ENCODE peak calls at places on chromosomes 2 and 18, in four cellular contexts. S is AG10803, M is A549, A is endodermal cell. W is an unnamed sample.

GRCh38 chr2:113901943-113902342 is 12.1 kb downstream of the ACTR3 start:
- DNase-seq in M (no peak), S (no peak), A (no peak), W (no peak)

GRCh38 chr2:205695460-205695979 is 13.2 kb downstream of the NRP2 start:
- DNase-seq in S (peak), A (peak), M (no peak), W (peak)

GRCh38 chr18:60096428-60096827 is 196.6 kb downstream of the PMAIP1 start:
- DNase-seq in M (no peak), S (no peak), A (no peak), W (no peak)

GRCh38 chr2:208127090-208127489 is 2.5 kb downstream of the CRYGC start:
- DNase-seq in S (no peak), A (no peak), M (no peak), W (no peak)

GRCh38 chr2:127416486-127417001 is 1.7 kb upstream of the PROC start:
- DNase-seq in S (no peak), M (no peak), A (no peak), W (no peak)

GRCh38 chr2:183536714-183537113 is 412.5 kb downstream of the NUP35 start:
- DNase-seq in S (no peak), A (no peak), M (no peak), W (no peak)

GRCh38 chr18:23228102-23229051 is 93.1 kb downstream of the CABLES1 start:
- DNase-seq in M (no peak), S (peak), A (no peak), W (peak)

GRCh38 chr2:18284331-18284730 is 276.1 kb downstream of the RDH14 start:
- DNase-seq in M (no peak), S (no peak), A (no peak), W (peak)

GRCh38 chr2:29632018-29632417 is 289.4 kb downstream of the ALK start:
- DNase-seq in M (no peak), A (no peak), S (peak), W (no peak)

GRCh38 chr2:40251146-40251545 is 200.7 kb downstream of the SLC8A1 start:
- DNase-seq in M (no peak), S (no peak), A (no peak), W (peak)

GRCh38 chr2:73837847-73838585 is 9.3 kb downstream of the STAMBP start:
- DNase-seq in A (no peak), M (no peak), S (no peak), W (no peak)

GRCh38 chr2:70523996-70524965 is 29.3 kb downstream of the TGFA start:
- DNase-seq in M (peak), S (peak), A (peak), W (peak)

GRCh38 chr2:231241755-231242507 is 43.5 kb downstream of the ARMC9 start:
- DNase-seq in M (no peak), S (peak), A (no peak), W (peak)

GRCh38 chr18:51235011-51235789 is 37.7 kb upstream of the MEX3C start:
- DNase-seq in M (peak), S (no peak), A (peak), W (peak)

GRCh38 chr2:241869087-241869961 is at the start of gene RTP5:
- DNase-seq in S (no peak), M (no peak), A (no peak), W (no peak)

GRCh38 chr2:22486343-22486742 is 898.6 kb upstream of the KLHL29 start:
- DNase-seq in A (peak), S (no peak), M (no peak), W (no peak)

GRCh38 chr2:240319855-240320560 is 115.5 kb upstream of the GPC1 start:
- DNase-seq in A (peak), S (peak), M (no peak), W (peak)

GRCh38 chr2:67974564-67975430 is 88.0 kb downstream of the C1D start:
- DNase-seq in S (peak), M (no peak), A (no peak), W (peak)

GRCh38 chr18:76490701-76491171 is 4.3 kb downstream of the ZNF516 start:
- DNase-seq in S (no peak), M (peak), A (peak), W (peak)

GRCh38 chr2:60385648-60386047 is 167.8 kb downstream of the BCL11A start:
- DNase-seq in S (peak), A (no peak), M (no peak), W (peak)

GRCh38 chr2:68824831-68825230 is 46.4 kb downstream of the BMP10 start:
- DNase-seq in A (no peak), M (no peak), S (peak), W (peak)

GRCh38 chr2:229370484-229370883 is 99.4 kb upstream of the PID1 start:
- DNase-seq in A (no peak), S (peak), M (no peak), W (peak)

GRCh38 chr18:48408727-48409590 is at the start of gene ZBTB7C:
- DNase-seq in M (no peak), A (peak), S (peak), W (no peak)

GRCh38 chr2:213726101-213726500 is 441.8 kb downstream of the SPAG16 start:
- DNase-seq in M (no peak), A (no peak), S (no peak), W (no peak)

GRCh38 chr2:81981616-81982015 is 1677.1 kb upstream of the LRRTM1 start:
- DNase-seq in M (no peak), S (no peak), A (no peak), W (no peak)

GRCh38 chr2:119574108-119574815 is 30.0 kb downstream of the CFAP221 start:
- DNase-seq in S (no peak), M (no peak), A (no peak), W (no peak)

GRCh38 chr2:60118061-60118460 is 435.4 kb downstream of the BCL11A start:
- DNase-seq in M (no peak), S (no peak), A (no peak), W (no peak)

GRCh38 chr2:197777823-197778407 is 7.2 kb downstream of the BOLL start:
- DNase-seq in S (peak), A (peak), M (peak), W (peak)

GRCh38 chr2:231110551-231110950 is 14.3 kb downstream of the HTR2B start:
- DNase-seq in M (no peak), S (peak), A (no peak), W (peak)

GRCh38 chr2:23835423-23835822 is 91.5 kb downstream of the ATAD2B start:
- DNase-seq in M (no peak), S (no peak), A (no peak), W (no peak)

GRCh38 chr2:238912228-238912915 is 64.5 kb downstream of the TWIST2 start:
- DNase-seq in M (no peak), S (no peak), A (peak), W (no peak)

GRCh38 chr2:150459281-150459680 is 28.2 kb downstream of the RND3 start:
- DNase-seq in M (no peak), S (peak), A (no peak), W (peak)

GRCh38 chr18:60339018-60339417 is 33.6 kb downstream of the MC4R start:
- DNase-seq in S (no peak), A (peak), M (no peak), W (no peak)

GRCh38 chr2:50290718-50291117 is 741.2 kb downstream of the NRXN1 start:
- DNase-seq in A (no peak), M (no peak), S (no peak), W (no peak)

GRCh38 chr2:240215676-240216051 is 75.2 kb upstream of the OTOS start:
- DNase-seq in A (no peak), S (no peak), M (no peak), W (no peak)

GRCh38 chr2:190354003-190354690 is 10.8 kb downstream of the INPP1 start:
- DNase-seq in S (peak), M (no peak), A (peak), W (no peak)

GRCh38 chr2:98705333-98705617 is 25.7 kb downstream of the MGAT4A start:
- DNase-seq in A (no peak), M (no peak), S (no peak), W (no peak)

GRCh38 chr2:21999522-21999921 is 875.8 kb downstream of the TDRD15 start:
- DNase-seq in A (no peak), S (no peak), M (no peak), W (no peak)

GRCh38 chr2:219109468-219109867 is 48.7 kb upstream of the IHH start:
- DNase-seq in A (peak), S (no peak), M (no peak), W (no peak)

GRCh38 chr2:11753886-11754704 is 7.7 kb downstream of the LPIN1 start:
- DNase-seq in S (peak), M (peak), A (peak), W (peak)

GRCh38 chr2:11757101-11757500 is 10.7 kb downstream of the LPIN1 start:
- DNase-seq in M (no peak), S (no peak), A (no peak), W (no peak)

GRCh38 chr2:11753452-11753885 is 7.0 kb downstream of the LPIN1 start:
- DNase-seq in M (no peak), A (no peak), S (no peak), W (no peak)

GRCh38 chr2:11752906-11753305 is 6.5 kb downstream of the LPIN1 start:
- DNase-seq in S (no peak), A (no peak), M (no peak), W (no peak)

GRCh38 chr2:11754705-11755026 is 8.2 kb downstream of the LPIN1 start:
- DNase-seq in A (no peak), M (no peak), S (no peak), W (no peak)
- H3K4me3 ChIP-seq in A (no peak), M (no peak), S (no peak), W (no peak)

GRCh38 chr2:64934530-64934929 is 54.7 kb upstream of the SLC1A4 start:
- DNase-seq in A (no peak), S (no peak), M (no peak), W (no peak)
- TF ChIP-seq CTCF in A (no peak), S (no peak), M (no peak), W (no peak)

GRCh38 chr2:148553332-148553887 is 91.1 kb upstream of the EPC2 start:
- DNase-seq in S (no peak), M (no peak), A (no peak), W (no peak)
- H3K4me3 ChIP-seq in S (peak), M (peak), A (no peak), W (peak)

DNA sequence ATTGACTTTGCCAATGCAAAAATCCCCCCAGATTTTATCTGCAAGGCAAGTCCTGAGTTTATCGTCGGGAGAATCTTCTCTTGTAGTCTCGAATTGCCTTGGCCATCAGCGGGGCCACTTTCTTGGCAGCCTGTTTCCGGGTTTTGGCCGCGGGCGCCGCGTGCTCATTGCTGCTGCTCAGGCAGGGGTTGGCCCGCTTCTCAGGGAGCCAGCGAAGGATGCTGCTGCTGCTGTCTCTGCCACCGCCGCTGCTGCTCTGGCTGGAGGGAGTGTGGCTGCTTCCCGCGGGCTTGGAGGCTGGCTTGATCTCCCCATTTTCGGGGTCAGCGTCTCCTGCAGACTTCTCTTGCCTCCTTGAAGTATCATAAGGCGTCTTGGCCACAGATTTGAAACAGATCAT is 2.5 kb downstream of the ELOA2 start:
- DNase-seq in S (no peak), M (no peak), A (no peak), W (no peak)
- TF ChIP-seq CTCF in S (no peak), M (no peak), A (no peak), W (no peak)

GRCh38 chr2:42848726-42849290 is 56.4 kb upstream of the HAAO start:
- DNase-seq in S (no peak), M (no peak), A (peak), W (no peak)

GRCh38 chr2:42847596-42848151 is 55.3 kb upstream of the HAAO start:
- DNase-seq in M (no peak), A (peak), S (no peak), W (no peak)

GRCh38 chr2:42848270-42848669 is 55.9 kb upstream of the HAAO start:
- DNase-seq in A (peak), M (no peak), S (no peak), W (no peak)

GRCh38 chr2:42846026-42846425 is 53.6 kb upstream of the HAAO start:
- DNase-seq in A (peak), M (no peak), S (no peak), W (no peak)

DNA sequence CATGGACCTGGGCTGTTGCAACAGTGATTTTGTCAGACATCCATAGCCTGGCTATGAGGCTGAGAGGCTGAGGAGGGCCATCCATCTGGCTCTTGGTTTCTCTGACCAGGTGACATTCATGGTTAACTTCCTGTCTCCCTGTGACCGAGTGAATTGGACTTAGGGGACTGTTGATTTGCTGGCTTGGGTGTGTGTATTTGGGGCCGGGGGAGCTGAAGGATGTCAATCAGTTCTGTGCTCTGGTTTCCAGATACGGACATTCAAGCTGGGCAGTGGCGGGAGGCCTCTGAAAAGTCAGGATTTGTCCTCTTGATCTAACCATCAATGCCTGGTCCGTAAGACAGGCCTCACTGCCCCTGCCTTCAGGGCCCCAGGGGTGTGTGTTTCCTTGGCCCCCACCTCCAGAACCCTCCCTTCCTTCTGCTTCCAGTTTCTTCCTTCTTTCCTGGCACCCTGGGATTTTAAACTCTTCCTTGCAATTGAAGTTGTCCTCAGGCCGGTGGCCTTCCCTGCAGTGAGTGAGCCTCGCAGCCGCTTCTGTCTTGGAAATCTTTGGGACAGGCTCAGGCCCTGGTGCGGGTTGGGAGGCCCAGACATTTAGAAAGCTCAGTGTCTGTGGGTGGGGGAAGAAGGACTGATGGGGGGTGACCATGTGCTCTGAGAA is 54.7 kb upstream of the HAAO start:
- DNase-seq in A (peak), M (no peak), S (no peak), W (no peak)
- H3K4me3 ChIP-seq in A (no peak), M (no peak), S (no peak), W (no peak)

DNA sequence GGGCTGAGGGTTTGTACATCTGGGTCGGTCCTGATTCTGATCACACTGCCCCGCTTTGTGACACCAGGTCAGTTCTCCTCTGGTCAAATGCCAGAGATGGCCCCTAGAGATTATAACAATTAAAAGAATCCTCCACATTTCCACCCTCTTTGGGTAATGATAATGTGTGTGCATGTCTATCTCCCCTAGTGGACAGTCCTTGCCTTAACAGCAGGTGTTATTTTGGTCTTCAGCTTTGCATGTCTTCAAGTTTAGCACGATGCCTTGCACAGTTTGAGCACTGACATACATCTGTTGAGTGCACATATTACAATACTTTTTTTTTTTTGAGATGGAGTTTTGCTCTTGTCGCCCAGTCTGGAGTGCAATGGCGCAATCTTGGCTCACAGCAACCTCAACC is 25.7 kb upstream of the COX7A2L start:
- DNase-seq in S (no peak), A (no peak), M (peak), W (no peak)
- TF ChIP-seq CTCF in S (peak), A (peak), M (peak), W (peak)

GRCh38 chr18:32468147-32468845 is 2.4 kb downstream of the GAREM1 start:
- DNase-seq in M (no peak), S (no peak), A (no peak), W (no peak)
- H3K4me3 ChIP-seq in M (no peak), S (no peak), A (no peak), W (peak)

GRCh38 chr18:63028380-63028779 is 291.2 kb downstream of the BCL2 start:
- DNase-seq in S (no peak), M (no peak), A (no peak), W (no peak)

GRCh38 chr18:63017977-63018376 is 301.6 kb downstream of the BCL2 start:
- DNase-seq in A (no peak), M (no peak), S (no peak), W (no peak)

GRCh38 chr18:63025251-63025710 is 294.3 kb downstream of the BCL2 start:
- DNase-seq in A (peak), M (no peak), S (no peak), W (peak)

DNA sequence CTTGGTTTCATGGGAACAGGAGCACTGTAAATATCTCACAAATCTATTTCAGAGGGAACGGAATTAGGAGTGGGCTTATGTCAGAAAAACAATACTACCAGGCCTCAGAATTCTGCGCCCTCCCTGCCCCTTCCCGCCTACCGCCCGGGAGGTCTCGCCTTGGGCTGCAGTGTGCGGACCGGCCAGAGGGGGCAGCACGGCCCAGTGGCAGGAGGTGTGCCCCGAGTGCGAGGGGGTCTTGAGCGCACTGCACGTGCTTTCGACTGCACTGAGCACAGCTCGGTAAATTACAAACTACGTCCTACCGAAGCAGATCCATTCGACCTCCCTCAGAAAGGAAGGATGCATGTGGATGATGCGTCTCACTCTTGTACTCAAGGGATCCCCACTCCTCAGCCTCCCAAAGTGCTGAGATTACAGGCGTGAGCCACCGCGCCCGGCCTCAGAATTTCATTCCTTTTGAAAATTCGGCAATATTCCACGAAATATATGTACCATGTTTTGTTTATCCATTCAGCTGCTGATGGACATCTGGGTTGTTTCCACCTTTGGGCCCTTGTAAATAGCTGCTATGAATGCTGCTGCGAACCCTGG is 297.0 kb downstream of the BCL2 start:
- DNase-seq in M (no peak), A (peak), S (no peak), W (no peak)
- TF ChIP-seq CTCF in M (no peak), A (peak), S (peak), W (peak)

DNA sequence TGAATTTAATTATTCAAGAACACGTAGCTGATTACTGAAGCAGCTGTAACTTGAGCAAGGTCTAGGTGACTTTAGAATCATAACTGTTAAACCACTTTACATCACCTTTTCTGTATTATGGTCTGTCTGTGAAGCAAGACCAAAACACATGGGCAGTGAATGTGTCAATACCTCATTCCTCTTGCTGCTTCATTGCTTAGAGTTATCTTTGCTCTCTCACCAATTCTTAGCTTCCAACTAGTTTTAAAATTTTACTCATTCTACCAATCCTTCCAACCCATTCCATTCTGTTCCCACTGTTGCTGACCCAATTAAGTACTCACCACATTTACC is 80.2 kb downstream of the MIB1 start:
- DNase-seq in A (no peak), M (no peak), S (no peak), W (no peak)
- H3K4me3 ChIP-seq in A (no peak), M (no peak), S (no peak), W (no peak)